ENCODE peak calls at places on chromosomes 1 and 21, in nine cellular contexts. K, B, V, N, A, R, I, G and U are unnamed samples.

GRCh38 chr1:180310095-180310494 is 80.0 kb downstream of the LHX4 start:
- DNase-seq in A (peak; percentile 62), I (no peak), R (peak; percentile 81), G (peak; percentile 54), N (no peak), B (no peak), K (no peak), V (no peak), U (no peak)

GRCh38 chr1:197462539-197462938 is 194.5 kb downstream of the CRB1 start:
- DNase-seq in V (no peak), R (no peak), B (no peak), I (no peak), G (no peak), N (no peak), A (no peak), K (no peak), U (no peak)

GRCh38 chr21:34243562-34243961 is 120.2 kb upstream of the KCNE2 start:
- DNase-seq in I (no peak), R (peak; percentile 42), A (peak; percentile 44), K (peak; percentile 70), B (no peak), N (peak; percentile 2), G (peak; percentile 45), V (no peak), U (no peak)

GRCh38 chr1:226549094-226549936 is 751 bp downstream of the STUM start:
- DNase-seq in N (peak; percentile 13), V (no peak), G (no peak), I (no peak), A (no peak), B (no peak), K (no peak), R (no peak), U (no peak)

GRCh38 chr1:97668945-97669344 is 251.9 kb downstream of the DPYD start:
- DNase-seq in I (no peak), R (peak; percentile 73), V (no peak), B (no peak), G (peak; percentile 58), A (peak; percentile 15), N (no peak), K (no peak), U (no peak)

GRCh38 chr1:6523566-6523965 is 30.7 kb downstream of the NOL9 start:
- DNase-seq in N (no peak), K (peak; percentile 57), I (no peak), B (no peak), G (peak; percentile 53), A (peak; percentile 19), V (peak; percentile 53), R (peak; percentile 68), U (no peak)

GRCh38 chr1:153597206-153597605 is 15.7 kb downstream of the S100A16 start:
- DNase-seq in B (no peak), G (no peak), N (no peak), A (no peak), V (no peak), R (peak; percentile 72), K (no peak), I (no peak), U (no peak)

GRCh38 chr1:94979126-94979525 is 52.2 kb upstream of the CNN3 start:
- DNase-seq in V (no peak), I (no peak), N (no peak), K (no peak), B (no peak), A (no peak), G (no peak), R (no peak), U (no peak)

GRCh38 chr1:32447469-32448185 is 17.2 kb upstream of the ZBTB8B start:
- DNase-seq in A (peak; percentile 61), B (no peak), V (no peak), I (no peak), K (peak; percentile 63), N (no peak), R (peak; percentile 60), G (peak; percentile 91), U (no peak)

GRCh38 chr1:80158771-80159170 is 1152.2 kb upstream of the ADGRL4 start:
- DNase-seq in K (no peak), N (no peak), A (no peak), B (no peak), G (no peak), V (no peak), R (no peak), I (no peak), U (no peak)

GRCh38 chr1:235821361-235821981 is 45.2 kb downstream of the LYST start:
- DNase-seq in B (no peak), N (no peak), A (peak; percentile 14), R (peak; percentile 70), K (no peak), V (no peak), G (peak; percentile 32), I (no peak), U (no peak)

GRCh38 chr1:223815865-223816264 is 29.9 kb downstream of the TP53BP2 start:
- DNase-seq in V (no peak), G (no peak), I (no peak), K (no peak), N (no peak), A (no peak), R (peak; percentile 65), B (no peak), U (no peak)

GRCh38 chr1:119112244-119112643 is 28.2 kb downstream of the WARS2 start:
- DNase-seq in V (no peak), A (no peak), B (no peak), K (no peak), G (no peak), N (no peak), R (no peak), I (no peak), U (no peak)

GRCh38 chr1:232344791-232345399 is 285.0 kb downstream of the SIPA1L2 start:
- DNase-seq in R (peak; percentile 22), A (no peak), N (no peak), I (no peak), V (no peak), B (no peak), K (no peak), G (no peak), U (no peak)

GRCh38 chr1:172742599-172743500 is 83.9 kb downstream of the FASLG start:
- DNase-seq in V (no peak), G (peak; percentile 58), K (peak; percentile 55), N (no peak), A (peak; percentile 38), R (peak; percentile 73), I (no peak), B (no peak), U (no peak)

GRCh38 chr21:45636459-45636858 is 7.1 kb upstream of the PCBP3 start:
- DNase-seq in V (no peak), R (no peak), G (no peak), A (peak; percentile 2), N (no peak), B (no peak), I (no peak), K (no peak), U (no peak)